ENCODE peak calls at places on chromosome 3, in five cellular contexts. One of them, this sample, is unnamed.

GRCh38 chr3:134058728-134059601 is 29.2 kb upstream of the SLCO2A1 start:
- DNase-seq in COR-L47: no peak
- DNase-seq in lower lobe of right lung: no peak
- DNase-seq in astrocyte of the spinal cord: no peak
- DNase-seq in activated CD4-positive, alpha-beta T cell treated with anti-CD3 and anti-CD28 coated beads, Interleukin-2, amount 10 ng/mL, durations not matched to agents 7 days and 5 days: no peak
- DNase-seq in this sample: no peak

GRCh38 chr3:131329774-131330173 is 51.8 kb upstream of the NUDT16 start:
- DNase-seq in COR-L47: no peak
- DNase-seq in lower lobe of right lung: no peak
- DNase-seq in astrocyte of the spinal cord: no peak
- DNase-seq in activated CD4-positive, alpha-beta T cell treated with anti-CD3 and anti-CD28 coated beads, Interleukin-2, amount 10 ng/mL, durations not matched to agents 7 days and 5 days: no peak
- DNase-seq in this sample: no peak

GRCh38 chr3:36991923-36992805 is 767 bp downstream of the EPM2AIP1 start:
- DNase-seq in COR-L47: no peak
- DNase-seq in lower lobe of right lung: no peak
- DNase-seq in astrocyte of the spinal cord: peak
- DNase-seq in activated CD4-positive, alpha-beta T cell treated with anti-CD3 and anti-CD28 coated beads, Interleukin-2, amount 10 ng/mL, durations not matched to agents 7 days and 5 days: no peak
- DNase-seq in this sample: no peak

GRCh38 chr3:129412542-129413198 is 15.8 kb downstream of the EFCAB12 start:
- DNase-seq in COR-L47: no peak
- DNase-seq in lower lobe of right lung: no peak
- DNase-seq in astrocyte of the spinal cord: peak
- DNase-seq in activated CD4-positive, alpha-beta T cell treated with anti-CD3 and anti-CD28 coated beads, Interleukin-2, amount 10 ng/mL, durations not matched to agents 7 days and 5 days: no peak
- DNase-seq in this sample: no peak

GRCh38 chr3:30473374-30474051 is 132.9 kb upstream of the TGFBR2 start:
- DNase-seq in COR-L47: no peak
- DNase-seq in lower lobe of right lung: peak
- DNase-seq in astrocyte of the spinal cord: no peak
- DNase-seq in activated CD4-positive, alpha-beta T cell treated with anti-CD3 and anti-CD28 coated beads, Interleukin-2, amount 10 ng/mL, durations not matched to agents 7 days and 5 days: no peak
- DNase-seq in this sample: no peak

GRCh38 chr3:19526071-19526470 is 377.8 kb downstream of the KCNH8 start:
- DNase-seq in COR-L47: no peak
- DNase-seq in lower lobe of right lung: no peak
- DNase-seq in astrocyte of the spinal cord: no peak
- DNase-seq in activated CD4-positive, alpha-beta T cell treated with anti-CD3 and anti-CD28 coated beads, Interleukin-2, amount 10 ng/mL, durations not matched to agents 7 days and 5 days: no peak
- DNase-seq in this sample: no peak

GRCh38 chr3:114672692-114673447 is 379.0 kb downstream of the TIGIT start:
- DNase-seq in COR-L47: no peak
- DNase-seq in lower lobe of right lung: no peak
- DNase-seq in astrocyte of the spinal cord: no peak
- DNase-seq in activated CD4-positive, alpha-beta T cell treated with anti-CD3 and anti-CD28 coated beads, Interleukin-2, amount 10 ng/mL, durations not matched to agents 7 days and 5 days: no peak
- DNase-seq in this sample: no peak

GRCh38 chr3:24185738-24186384 is 240.8 kb downstream of the NR1D2 start:
- DNase-seq in COR-L47: peak
- DNase-seq in lower lobe of right lung: no peak
- DNase-seq in astrocyte of the spinal cord: peak
- DNase-seq in activated CD4-positive, alpha-beta T cell treated with anti-CD3 and anti-CD28 coated beads, Interleukin-2, amount 10 ng/mL, durations not matched to agents 7 days and 5 days: no peak
- DNase-seq in this sample: no peak

GRCh38 chr3:154616298-154616697 is 186.3 kb upstream of the GPR149 start:
- DNase-seq in COR-L47: no peak
- DNase-seq in lower lobe of right lung: no peak
- DNase-seq in astrocyte of the spinal cord: no peak
- DNase-seq in activated CD4-positive, alpha-beta T cell treated with anti-CD3 and anti-CD28 coated beads, Interleukin-2, amount 10 ng/mL, durations not matched to agents 7 days and 5 days: no peak
- DNase-seq in this sample: no peak

GRCh38 chr3:23811117-23811487 is 5.3 kb downstream of the UBE2E1 start:
- DNase-seq in COR-L47: peak
- DNase-seq in lower lobe of right lung: no peak
- DNase-seq in astrocyte of the spinal cord: no peak
- DNase-seq in activated CD4-positive, alpha-beta T cell treated with anti-CD3 and anti-CD28 coated beads, Interleukin-2, amount 10 ng/mL, durations not matched to agents 7 days and 5 days: no peak
- DNase-seq in this sample: no peak

GRCh38 chr3:194952882-194953281 is 267.2 kb downstream of the FAM43A start:
- DNase-seq in COR-L47: no peak
- DNase-seq in lower lobe of right lung: no peak
- DNase-seq in astrocyte of the spinal cord: no peak
- DNase-seq in activated CD4-positive, alpha-beta T cell treated with anti-CD3 and anti-CD28 coated beads, Interleukin-2, amount 10 ng/mL, durations not matched to agents 7 days and 5 days: no peak
- DNase-seq in this sample: no peak

GRCh38 chr3:64161481-64161952 is 63.7 kb downstream of the PRICKLE2 start:
- DNase-seq in COR-L47: no peak
- DNase-seq in lower lobe of right lung: no peak
- DNase-seq in astrocyte of the spinal cord: no peak
- DNase-seq in activated CD4-positive, alpha-beta T cell treated with anti-CD3 and anti-CD28 coated beads, Interleukin-2, amount 10 ng/mL, durations not matched to agents 7 days and 5 days: no peak
- DNase-seq in this sample: no peak

GRCh38 chr3:138230525-138230924 is 43.4 kb downstream of the ARMC8 start:
- DNase-seq in COR-L47: no peak
- DNase-seq in lower lobe of right lung: no peak
- DNase-seq in astrocyte of the spinal cord: peak
- DNase-seq in activated CD4-positive, alpha-beta T cell treated with anti-CD3 and anti-CD28 coated beads, Interleukin-2, amount 10 ng/mL, durations not matched to agents 7 days and 5 days: no peak
- DNase-seq in this sample: no peak

GRCh38 chr3:50272911-50273688 is 4.2 kb downstream of the SEMA3B start:
- DNase-seq in COR-L47: peak
- DNase-seq in lower lobe of right lung: peak
- DNase-seq in astrocyte of the spinal cord: peak
- DNase-seq in activated CD4-positive, alpha-beta T cell treated with anti-CD3 and anti-CD28 coated beads, Interleukin-2, amount 10 ng/mL, durations not matched to agents 7 days and 5 days: peak
- DNase-seq in this sample: no peak

GRCh38 chr3:128329491-128330300 is 137.0 kb downstream of the DNAJB8 start:
- DNase-seq in COR-L47: no peak
- DNase-seq in lower lobe of right lung: no peak
- DNase-seq in astrocyte of the spinal cord: no peak
- DNase-seq in activated CD4-positive, alpha-beta T cell treated with anti-CD3 and anti-CD28 coated beads, Interleukin-2, amount 10 ng/mL, durations not matched to agents 7 days and 5 days: no peak
- DNase-seq in this sample: no peak

GRCh38 chr3:170741756-170742530 is 128.1 kb downstream of the RPL22L1 start:
- DNase-seq in COR-L47: no peak
- DNase-seq in lower lobe of right lung: no peak
- DNase-seq in astrocyte of the spinal cord: peak
- DNase-seq in activated CD4-positive, alpha-beta T cell treated with anti-CD3 and anti-CD28 coated beads, Interleukin-2, amount 10 ng/mL, durations not matched to agents 7 days and 5 days: no peak
- DNase-seq in this sample: no peak